ENCODE peak calls at places on chromosomes 13 and 19, in seven cellular contexts. One of them, this sample, is unnamed.
A peak's percentile ranks its signal among the peaks of the same experiment; 100 is the strongest.

GRCh38 chr13:70162141-70162540 is 53.9 kb upstream of the KLHL1 start:
- DNase-seq in GM03348: no peak
- DNase-seq in GM04504: no peak
- DNase-seq in endodermal cell: peak; percentile 48
- DNase-seq in neural progenitor cell: peak; percentile 30
- DNase-seq in activated CD4-positive, alpha-beta T cell treated with anti-CD3 and anti-CD28 coated beads, Interleukin-2, amount 10 ng/mL, durations not matched to agents 7 days and 5 days: no peak
- DNase-seq in posterior vena cava: no peak
- DNase-seq in this sample: no peak

GRCh38 chr19:40529093-40529954 is 47.3 kb upstream of the SHKBP1 start:
- DNase-seq in activated CD4-positive, alpha-beta T cell treated with anti-CD3 and anti-CD28 coated beads, Interleukin-2, amount 10 ng/mL, durations not matched to agents 7 days and 5 days: peak; percentile 88
- DNase-seq in posterior vena cava: peak; percentile 96
- DNase-seq in neural progenitor cell: peak; percentile 95
- DNase-seq in GM04504: no peak
- DNase-seq in endodermal cell: peak; percentile 97
- DNase-seq in GM03348: peak; percentile 99
- DNase-seq in this sample: peak; percentile 98

GRCh38 chr13:78326608-78327007 is 276.7 kb downstream of the POU4F1 start:
- DNase-seq in GM04504: no peak
- DNase-seq in posterior vena cava: no peak
- DNase-seq in GM03348: no peak
- DNase-seq in activated CD4-positive, alpha-beta T cell treated with anti-CD3 and anti-CD28 coated beads, Interleukin-2, amount 10 ng/mL, durations not matched to agents 7 days and 5 days: no peak
- DNase-seq in neural progenitor cell: no peak
- DNase-seq in endodermal cell: no peak
- DNase-seq in this sample: no peak

GRCh38 chr19:55750715-55751114 is 8.2 kb upstream of the RFPL4A start:
- DNase-seq in posterior vena cava: no peak
- DNase-seq in neural progenitor cell: no peak
- DNase-seq in endodermal cell: no peak
- DNase-seq in GM03348: no peak
- DNase-seq in GM04504: no peak
- DNase-seq in activated CD4-positive, alpha-beta T cell treated with anti-CD3 and anti-CD28 coated beads, Interleukin-2, amount 10 ng/mL, durations not matched to agents 7 days and 5 days: no peak
- DNase-seq in this sample: no peak

GRCh38 chr19:9295411-9295849 is 14.2 kb downstream of the ZNF699 start:
- DNase-seq in activated CD4-positive, alpha-beta T cell treated with anti-CD3 and anti-CD28 coated beads, Interleukin-2, amount 10 ng/mL, durations not matched to agents 7 days and 5 days: no peak
- DNase-seq in posterior vena cava: no peak
- DNase-seq in neural progenitor cell: no peak
- DNase-seq in endodermal cell: no peak
- DNase-seq in GM03348: no peak
- DNase-seq in GM04504: no peak
- DNase-seq in this sample: no peak

GRCh38 chr13:77918391-77919261 is at the start of gene EDNRB:
- DNase-seq in GM04504: no peak
- DNase-seq in endodermal cell: peak; percentile 89
- DNase-seq in activated CD4-positive, alpha-beta T cell treated with anti-CD3 and anti-CD28 coated beads, Interleukin-2, amount 10 ng/mL, durations not matched to agents 7 days and 5 days: peak; percentile 7
- DNase-seq in neural progenitor cell: peak; percentile 58
- DNase-seq in posterior vena cava: peak; percentile 85
- DNase-seq in GM03348: peak; percentile 45
- DNase-seq in this sample: peak; percentile 10

GRCh38 chr13:97429681-97430081 is 4.3 kb upstream of the RAP2A start:
- DNase-seq in GM04504: no peak
- DNase-seq in GM03348: peak; percentile 55
- DNase-seq in endodermal cell: no peak
- DNase-seq in posterior vena cava: no peak
- DNase-seq in activated CD4-positive, alpha-beta T cell treated with anti-CD3 and anti-CD28 coated beads, Interleukin-2, amount 10 ng/mL, durations not matched to agents 7 days and 5 days: no peak
- DNase-seq in neural progenitor cell: no peak
- DNase-seq in this sample: no peak

GRCh38 chr19:44677019-44677809 is 5.9 kb downstream of the CEACAM19 start:
- DNase-seq in neural progenitor cell: peak; percentile 21
- DNase-seq in GM04504: no peak
- DNase-seq in posterior vena cava: no peak
- DNase-seq in GM03348: peak; percentile 44
- DNase-seq in endodermal cell: peak; percentile 82
- DNase-seq in activated CD4-positive, alpha-beta T cell treated with anti-CD3 and anti-CD28 coated beads, Interleukin-2, amount 10 ng/mL, durations not matched to agents 7 days and 5 days: no peak
- DNase-seq in this sample: peak; percentile 72

GRCh38 chr19:48405010-48405659 is 11.7 kb downstream of the GRIN2D start:
- DNase-seq in endodermal cell: no peak
- DNase-seq in GM04504: no peak
- DNase-seq in neural progenitor cell: no peak
- DNase-seq in GM03348: no peak
- DNase-seq in posterior vena cava: no peak
- DNase-seq in activated CD4-positive, alpha-beta T cell treated with anti-CD3 and anti-CD28 coated beads, Interleukin-2, amount 10 ng/mL, durations not matched to agents 7 days and 5 days: no peak
- DNase-seq in this sample: no peak

GRCh38 chr13:88948501-88948900 is 1277.3 kb downstream of the SLITRK5 start:
- DNase-seq in GM04504: no peak
- DNase-seq in activated CD4-positive, alpha-beta T cell treated with anti-CD3 and anti-CD28 coated beads, Interleukin-2, amount 10 ng/mL, durations not matched to agents 7 days and 5 days: no peak
- DNase-seq in neural progenitor cell: no peak
- DNase-seq in GM03348: no peak
- DNase-seq in posterior vena cava: no peak
- DNase-seq in endodermal cell: no peak
- DNase-seq in this sample: no peak

GRCh38 chr13:53038993-53039392 is 10.4 kb downstream of the OLFM4 start:
- DNase-seq in GM03348: no peak
- DNase-seq in posterior vena cava: no peak
- DNase-seq in GM04504: no peak
- DNase-seq in endodermal cell: no peak
- DNase-seq in neural progenitor cell: no peak
- DNase-seq in activated CD4-positive, alpha-beta T cell treated with anti-CD3 and anti-CD28 coated beads, Interleukin-2, amount 10 ng/mL, durations not matched to agents 7 days and 5 days: no peak
- DNase-seq in this sample: no peak

GRCh38 chr19:41994521-41994971 is 516 bp upstream of the ATP1A3 start:
- DNase-seq in neural progenitor cell: no peak
- DNase-seq in posterior vena cava: no peak
- DNase-seq in GM03348: no peak
- DNase-seq in GM04504: no peak
- DNase-seq in endodermal cell: no peak
- DNase-seq in activated CD4-positive, alpha-beta T cell treated with anti-CD3 and anti-CD28 coated beads, Interleukin-2, amount 10 ng/mL, durations not matched to agents 7 days and 5 days: no peak
- DNase-seq in this sample: no peak

GRCh38 chr13:102667911-102668310 is 26.9 kb downstream of the METTL21C start:
- DNase-seq in activated CD4-positive, alpha-beta T cell treated with anti-CD3 and anti-CD28 coated beads, Interleukin-2, amount 10 ng/mL, durations not matched to agents 7 days and 5 days: no peak
- DNase-seq in endodermal cell: no peak
- DNase-seq in GM04504: no peak
- DNase-seq in neural progenitor cell: no peak
- DNase-seq in posterior vena cava: no peak
- DNase-seq in GM03348: no peak
- DNase-seq in this sample: no peak

GRCh38 chr19:42121666-42122069 is 10.6 kb downstream of the POU2F2 start:
- DNase-seq in GM04504: peak; percentile 65
- DNase-seq in GM03348: peak; percentile 91
- DNase-seq in activated CD4-positive, alpha-beta T cell treated with anti-CD3 and anti-CD28 coated beads, Interleukin-2, amount 10 ng/mL, durations not matched to agents 7 days and 5 days: peak; percentile 61
- DNase-seq in endodermal cell: peak; percentile 66
- DNase-seq in neural progenitor cell: no peak
- DNase-seq in posterior vena cava: peak; percentile 86
- DNase-seq in this sample: peak; percentile 93

GRCh38 chr19:17332677-17333581 is 1.7 kb downstream of the ANO8 start:
- DNase-seq in neural progenitor cell: peak; percentile 77
- DNase-seq in GM04504: no peak
- DNase-seq in activated CD4-positive, alpha-beta T cell treated with anti-CD3 and anti-CD28 coated beads, Interleukin-2, amount 10 ng/mL, durations not matched to agents 7 days and 5 days: peak; percentile 55
- DNase-seq in GM03348: no peak
- DNase-seq in posterior vena cava: no peak
- DNase-seq in endodermal cell: peak; percentile 87
- DNase-seq in this sample: no peak

GRCh38 chr13:83984793-83985192 is 102.5 kb upstream of the SLITRK1 start:
- DNase-seq in GM03348: no peak
- DNase-seq in endodermal cell: no peak
- DNase-seq in activated CD4-positive, alpha-beta T cell treated with anti-CD3 and anti-CD28 coated beads, Interleukin-2, amount 10 ng/mL, durations not matched to agents 7 days and 5 days: no peak
- DNase-seq in neural progenitor cell: no peak
- DNase-seq in posterior vena cava: no peak
- DNase-seq in GM04504: no peak
- DNase-seq in this sample: no peak

GRCh38 chr19:44903602-44904425 is 1.8 kb upstream of the APOE start:
- DNase-seq in endodermal cell: peak; percentile 96
- DNase-seq in GM04504: no peak
- DNase-seq in neural progenitor cell: peak; percentile 73
- DNase-seq in posterior vena cava: peak; percentile 93
- DNase-seq in GM03348: peak; percentile 86
- DNase-seq in activated CD4-positive, alpha-beta T cell treated with anti-CD3 and anti-CD28 coated beads, Interleukin-2, amount 10 ng/mL, durations not matched to agents 7 days and 5 days: peak; percentile 74
- DNase-seq in this sample: peak; percentile 79

GRCh38 chr13:94154362-94154761 is 325.1 kb downstream of the DCT start:
- DNase-seq in activated CD4-positive, alpha-beta T cell treated with anti-CD3 and anti-CD28 coated beads, Interleukin-2, amount 10 ng/mL, durations not matched to agents 7 days and 5 days: no peak
- DNase-seq in neural progenitor cell: no peak
- DNase-seq in GM04504: peak; percentile 28
- DNase-seq in GM03348: peak; percentile 46
- DNase-seq in posterior vena cava: no peak
- DNase-seq in endodermal cell: peak; percentile 52
- DNase-seq in this sample: no peak

GRCh38 chr13:114110091-114110829 is 22.2 kb downstream of the RASA3 start:
- DNase-seq in posterior vena cava: peak; percentile 86
- DNase-seq in neural progenitor cell: peak; percentile 68
- DNase-seq in activated CD4-positive, alpha-beta T cell treated with anti-CD3 and anti-CD28 coated beads, Interleukin-2, amount 10 ng/mL, durations not matched to agents 7 days and 5 days: peak; percentile 89
- DNase-seq in endodermal cell: peak; percentile 82
- DNase-seq in GM03348: no peak
- DNase-seq in GM04504: no peak
- DNase-seq in this sample: no peak

GRCh38 chr19:58089846-58090245 is 8.2 kb downstream of the ZSCAN18 start:
- DNase-seq in activated CD4-positive, alpha-beta T cell treated with anti-CD3 and anti-CD28 coated beads, Interleukin-2, amount 10 ng/mL, durations not matched to agents 7 days and 5 days: no peak
- DNase-seq in endodermal cell: no peak
- DNase-seq in neural progenitor cell: no peak
- DNase-seq in GM03348: no peak
- DNase-seq in posterior vena cava: no peak
- DNase-seq in GM04504: no peak
- DNase-seq in this sample: no peak

GRCh38 chr13:29497137-29497654 is 98.3 kb downstream of the SLC7A1 start:
- DNase-seq in GM04504: no peak
- DNase-seq in neural progenitor cell: peak; percentile 55
- DNase-seq in posterior vena cava: no peak
- DNase-seq in GM03348: peak; percentile 40
- DNase-seq in endodermal cell: peak; percentile 69
- DNase-seq in activated CD4-positive, alpha-beta T cell treated with anti-CD3 and anti-CD28 coated beads, Interleukin-2, amount 10 ng/mL, durations not matched to agents 7 days and 5 days: no peak
- DNase-seq in this sample: peak; percentile 82

GRCh38 chr13:27011661-27012060 is 159.9 kb downstream of the USP12 start:
- DNase-seq in neural progenitor cell: no peak
- DNase-seq in activated CD4-positive, alpha-beta T cell treated with anti-CD3 and anti-CD28 coated beads, Interleukin-2, amount 10 ng/mL, durations not matched to agents 7 days and 5 days: no peak
- DNase-seq in endodermal cell: peak; percentile 34
- DNase-seq in GM04504: no peak
- DNase-seq in GM03348: no peak
- DNase-seq in posterior vena cava: no peak
- DNase-seq in this sample: no peak

GRCh38 chr19:38728752-38729541 is 15.3 kb downstream of the CAPN12 start:
- DNase-seq in GM04504: no peak
- DNase-seq in endodermal cell: no peak
- DNase-seq in neural progenitor cell: no peak
- DNase-seq in posterior vena cava: no peak
- DNase-seq in GM03348: no peak
- DNase-seq in activated CD4-positive, alpha-beta T cell treated with anti-CD3 and anti-CD28 coated beads, Interleukin-2, amount 10 ng/mL, durations not matched to agents 7 days and 5 days: no peak
- DNase-seq in this sample: no peak

GRCh38 chr13:97339019-97339988 is 94.7 kb upstream of the RAP2A start:
- DNase-seq in neural progenitor cell: no peak
- DNase-seq in GM04504: peak; percentile 86
- DNase-seq in endodermal cell: no peak
- DNase-seq in activated CD4-positive, alpha-beta T cell treated with anti-CD3 and anti-CD28 coated beads, Interleukin-2, amount 10 ng/mL, durations not matched to agents 7 days and 5 days: no peak
- DNase-seq in posterior vena cava: no peak
- DNase-seq in GM03348: peak; percentile 84
- DNase-seq in this sample: peak; percentile 72

GRCh38 chr13:75635621-75636338 is at the start of gene LMO7:
- DNase-seq in endodermal cell: peak; percentile 91
- DNase-seq in posterior vena cava: peak; percentile 87
- DNase-seq in activated CD4-positive, alpha-beta T cell treated with anti-CD3 and anti-CD28 coated beads, Interleukin-2, amount 10 ng/mL, durations not matched to agents 7 days and 5 days: no peak
- DNase-seq in GM04504: peak; percentile 53
- DNase-seq in neural progenitor cell: peak; percentile 78
- DNase-seq in GM03348: peak; percentile 95
- DNase-seq in this sample: peak; percentile 73

GRCh38 chr13:26255717-26256277 is 1.9 kb downstream of the CDK8 start:
- DNase-seq in activated CD4-positive, alpha-beta T cell treated with anti-CD3 and anti-CD28 coated beads, Interleukin-2, amount 10 ng/mL, durations not matched to agents 7 days and 5 days: no peak
- DNase-seq in neural progenitor cell: no peak
- DNase-seq in endodermal cell: no peak
- DNase-seq in posterior vena cava: no peak
- DNase-seq in GM04504: no peak
- DNase-seq in GM03348: peak; percentile 11
- DNase-seq in this sample: no peak

GRCh38 chr19:45404557-45405434 is at the start of gene PPP1R13L:
- DNase-seq in posterior vena cava: peak; percentile 94
- DNase-seq in activated CD4-positive, alpha-beta T cell treated with anti-CD3 and anti-CD28 coated beads, Interleukin-2, amount 10 ng/mL, durations not matched to agents 7 days and 5 days: peak; percentile 74
- DNase-seq in endodermal cell: peak; percentile 97
- DNase-seq in neural progenitor cell: peak; percentile 86
- DNase-seq in GM03348: peak; percentile 87
- DNase-seq in GM04504: no peak
- DNase-seq in this sample: no peak

GRCh38 chr19:55648657-55649578 is 906 bp downstream of the CCDC106 start:
- DNase-seq in endodermal cell: no peak
- DNase-seq in GM04504: no peak
- DNase-seq in posterior vena cava: no peak
- DNase-seq in activated CD4-positive, alpha-beta T cell treated with anti-CD3 and anti-CD28 coated beads, Interleukin-2, amount 10 ng/mL, durations not matched to agents 7 days and 5 days: no peak
- DNase-seq in neural progenitor cell: no peak
- DNase-seq in GM03348: no peak
- DNase-seq in this sample: no peak

GRCh38 chr19:31529121-31529520 is 179.9 kb upstream of the TSHZ3 start:
- DNase-seq in GM04504: no peak
- DNase-seq in endodermal cell: no peak
- DNase-seq in neural progenitor cell: no peak
- DNase-seq in activated CD4-positive, alpha-beta T cell treated with anti-CD3 and anti-CD28 coated beads, Interleukin-2, amount 10 ng/mL, durations not matched to agents 7 days and 5 days: no peak
- DNase-seq in posterior vena cava: no peak
- DNase-seq in GM03348: no peak
- DNase-seq in this sample: no peak